ENCODE peak calls at places on chromosome 18, in ten cellular contexts. E is EL; S is AML-193; F is mammary epithelial cell; R is activated CD4-positive, alpha-beta T cell treated with anti-CD3 and anti-CD28 coated beads, Interleukin-2, amount 50 U/mL, for 1 hour; N is H54; V is fibroblast of lung; W is gastrocnemius medialis; G is stromal cell of bone marrow; B is lower lobe of right lung. J is an unnamed sample.

GRCh38 chr18:12934454-12935071 is 13.2 kb upstream of the SEH1L start:
- DNase-seq in R (peak), G (peak), F (peak), E (peak), S (peak), N (peak), W (peak), V (peak), B (peak), J (peak)

GRCh38 chr18:41338341-41338740 is 616.7 kb upstream of the PIK3C3 start:
- DNase-seq in W (no peak), N (no peak), G (no peak), E (no peak), R (no peak), F (no peak), B (no peak), S (no peak), V (no peak), J (no peak)

GRCh38 chr18:37447959-37448916 is 117.4 kb downstream of the CELF4 start:
- DNase-seq in G (no peak), W (no peak), S (no peak), V (no peak), N (no peak), E (no peak), R (no peak), F (no peak), B (no peak), J (no peak)

GRCh38 chr18:23573948-23574431 is 12.3 kb downstream of the NPC1 start:
- DNase-seq in E (peak), V (peak), G (peak), B (peak), F (peak), R (no peak), W (no peak), S (no peak), N (peak), J (no peak)

GRCh38 chr18:50079571-50080295 is 115.2 kb downstream of the MYO5B start:
- DNase-seq in G (no peak), V (no peak), R (no peak), N (no peak), S (no peak), F (no peak), W (peak), E (no peak), B (peak), J (peak)

GRCh38 chr18:59332986-59333385 is 14.5 kb upstream of the CPLX4 start:
- DNase-seq in G (no peak), V (no peak), B (no peak), E (no peak), S (no peak), N (no peak), F (no peak), R (no peak), W (no peak), J (no peak)

GRCh38 chr18:73975266-73975665 is 172.4 kb downstream of the FBXO15 start:
- DNase-seq in G (no peak), E (no peak), W (no peak), R (no peak), V (peak), N (no peak), F (no peak), S (no peak), B (no peak), J (no peak)

GRCh38 chr18:55485666-55486065 is 102.3 kb downstream of the TCF4 start:
- DNase-seq in W (no peak), G (peak), N (no peak), S (no peak), B (no peak), R (no peak), F (peak), E (peak), V (peak), J (no peak)

GRCh38 chr18:58952303-58952702 is 87.6 kb downstream of the ZNF532 start:
- DNase-seq in N (no peak), V (no peak), E (no peak), W (no peak), B (no peak), F (no peak), G (no peak), S (no peak), R (no peak), J (no peak)

J was measured in NCI-H1092.